ENCODE peak calls at places on chromosomes 4 and X, in four cellular contexts. One of them, this sample, is unnamed.

GRCh38 chr4:20698382-20698781 is 1.9 kb upstream of the PACRGL start:
- DNase-seq in fibroblast of lung: no peak
- DNase-seq in mammary epithelial cell: peak
- DNase-seq in H1: no peak
- DNase-seq in this sample: no peak

GRCh38 chrX:132953358-132953757 is 5.1 kb downstream of the HS6ST2 start:
- DNase-seq in fibroblast of lung: no peak
- DNase-seq in mammary epithelial cell: no peak
- DNase-seq in H1: no peak
- DNase-seq in this sample: no peak

GRCh38 chrX:48043056-48043455 is 28.4 kb downstream of the ZNF630 start:
- DNase-seq in fibroblast of lung: no peak
- DNase-seq in mammary epithelial cell: no peak
- DNase-seq in H1: no peak
- DNase-seq in this sample: no peak

GRCh38 chrX:107827137-107827831 is 1.6 kb downstream of the MID2 start:
- DNase-seq in fibroblast of lung: no peak
- DNase-seq in mammary epithelial cell: peak
- DNase-seq in H1: no peak
- DNase-seq in this sample: no peak

GRCh38 chrX:106698693-106699092 is 27.8 kb upstream of the RNF128 start:
- DNase-seq in fibroblast of lung: peak
- DNase-seq in mammary epithelial cell: peak
- DNase-seq in H1: no peak
- DNase-seq in this sample: no peak

GRCh38 chr4:5020341-5020740 is 1.1 kb upstream of the CYTL1 start:
- DNase-seq in fibroblast of lung: no peak
- DNase-seq in mammary epithelial cell: no peak
- DNase-seq in H1: no peak
- DNase-seq in this sample: no peak

GRCh38 chr4:41939016-41939623 is 3.9 kb downstream of the TMEM33 start:
- DNase-seq in fibroblast of lung: peak
- DNase-seq in mammary epithelial cell: peak
- DNase-seq in H1: no peak
- DNase-seq in this sample: peak

GRCh38 chr4:76823516-76823915 is 74.4 kb downstream of the SOWAHB start:
- DNase-seq in fibroblast of lung: no peak
- DNase-seq in mammary epithelial cell: no peak
- DNase-seq in H1: no peak
- DNase-seq in this sample: no peak

GRCh38 chrX:129777218-129777768 is 2.5 kb upstream of the SASH3 start:
- DNase-seq in fibroblast of lung: no peak
- DNase-seq in mammary epithelial cell: no peak
- DNase-seq in H1: no peak
- DNase-seq in this sample: peak

GRCh38 chrX:20061869-20062254 is 54.8 kb downstream of the MAP7D2 start:
- DNase-seq in fibroblast of lung: peak
- DNase-seq in mammary epithelial cell: peak
- DNase-seq in H1: no peak
- DNase-seq in this sample: no peak

GRCh38 chr4:7546809-7547367 is 112.2 kb upstream of the PSAPL1 start:
- DNase-seq in fibroblast of lung: no peak
- DNase-seq in mammary epithelial cell: peak
- DNase-seq in H1: no peak
- DNase-seq in this sample: no peak

GRCh38 chr4:139540637-139541036 is 15.4 kb downstream of the SETD7 start:
- DNase-seq in fibroblast of lung: no peak
- DNase-seq in mammary epithelial cell: no peak
- DNase-seq in H1: no peak
- DNase-seq in this sample: no peak

GRCh38 chr4:71411976-71412375 is 73.2 kb downstream of the SLC4A4 start:
- DNase-seq in fibroblast of lung: peak
- DNase-seq in mammary epithelial cell: no peak
- DNase-seq in H1: no peak
- DNase-seq in this sample: no peak

GRCh38 chrX:37367946-37368345 is 18.8 kb downstream of the PRRG1 start:
- DNase-seq in fibroblast of lung: no peak
- DNase-seq in mammary epithelial cell: no peak
- DNase-seq in H1: no peak
- DNase-seq in this sample: no peak

GRCh38 chr4:128757712-128758111 is 51.8 kb upstream of the JADE1 start:
- DNase-seq in fibroblast of lung: peak
- DNase-seq in mammary epithelial cell: no peak
- DNase-seq in H1: no peak
- DNase-seq in this sample: no peak

GRCh38 chr4:122666527-122667245 is 45.8 kb upstream of the IL21 start:
- DNase-seq in fibroblast of lung: peak
- DNase-seq in mammary epithelial cell: peak
- DNase-seq in H1: no peak
- DNase-seq in this sample: peak

GRCh38 chr4:123191728-123192127 is 204.9 kb upstream of the SPRY1 start:
- DNase-seq in fibroblast of lung: no peak
- DNase-seq in mammary epithelial cell: no peak
- DNase-seq in H1: no peak
- DNase-seq in this sample: no peak

GRCh38 chrX:134671207-134671750 is 13.0 kb upstream of the PLAC1 start:
- DNase-seq in fibroblast of lung: no peak
- DNase-seq in mammary epithelial cell: no peak
- DNase-seq in H1: no peak
- DNase-seq in this sample: no peak

GRCh38 chrX:10280061-10280460 is 123.3 kb downstream of the CLCN4 start:
- DNase-seq in fibroblast of lung: no peak
- DNase-seq in mammary epithelial cell: no peak
- DNase-seq in H1: no peak
- DNase-seq in this sample: no peak

GRCh38 chr4:40587826-40588225 is 41.8 kb downstream of the RBM47 start:
- DNase-seq in fibroblast of lung: peak
- DNase-seq in mammary epithelial cell: peak
- DNase-seq in H1: no peak
- DNase-seq in this sample: peak

GRCh38 chr4:39638358-39639239 is at the start of gene SMIM14:
- DNase-seq in fibroblast of lung: peak
- DNase-seq in mammary epithelial cell: peak
- DNase-seq in H1: peak
- DNase-seq in this sample: peak

GRCh38 chr4:53908661-53909078 is 155.7 kb downstream of the CHIC2 start:
- DNase-seq in fibroblast of lung: peak
- DNase-seq in mammary epithelial cell: peak
- DNase-seq in H1: no peak
- DNase-seq in this sample: peak

GRCh38 chr4:1344696-1345095 is 2.3 kb upstream of the UVSSA start:
- DNase-seq in fibroblast of lung: no peak
- DNase-seq in mammary epithelial cell: peak
- DNase-seq in H1: no peak
- DNase-seq in this sample: no peak

GRCh38 chr4:15238720-15239119 is 189.1 kb upstream of the C1QTNF7 start:
- DNase-seq in fibroblast of lung: peak
- DNase-seq in mammary epithelial cell: peak
- DNase-seq in H1: no peak
- DNase-seq in this sample: peak

GRCh38 chr4:42519803-42520417 is 122.6 kb downstream of the SHISA3 start:
- DNase-seq in fibroblast of lung: peak
- DNase-seq in mammary epithelial cell: peak
- DNase-seq in H1: no peak
- DNase-seq in this sample: peak

GRCh38 chrX:152915541-152916241 is 17.8 kb downstream of the ZNF185 start:
- DNase-seq in fibroblast of lung: peak
- DNase-seq in mammary epithelial cell: peak
- DNase-seq in H1: no peak
- DNase-seq in this sample: no peak

GRCh38 chr4:4254666-4255065 is 6.6 kb upstream of the TMEM128 start:
- DNase-seq in fibroblast of lung: no peak
- DNase-seq in mammary epithelial cell: no peak
- DNase-seq in H1: no peak
- DNase-seq in this sample: no peak

GRCh38 chr4:14524236-14524635 is 478.0 kb upstream of the CPEB2 start:
- DNase-seq in fibroblast of lung: no peak
- DNase-seq in mammary epithelial cell: no peak
- DNase-seq in H1: no peak
- DNase-seq in this sample: no peak

GRCh38 chr4:154366956-154367355 is 124.6 kb downstream of the DCHS2 start:
- DNase-seq in fibroblast of lung: no peak
- DNase-seq in mammary epithelial cell: no peak
- DNase-seq in H1: no peak
- DNase-seq in this sample: no peak

GRCh38 chrX:1283093-1283492 is 14.5 kb downstream of the CSF2RA start:
- DNase-seq in fibroblast of lung: no peak
- DNase-seq in mammary epithelial cell: no peak
- DNase-seq in H1: no peak
- DNase-seq in this sample: no peak

GRCh38 chr4:149891381-149891780 is 75.7 kb upstream of the IQCM start:
- DNase-seq in fibroblast of lung: no peak
- DNase-seq in mammary epithelial cell: no peak
- DNase-seq in H1: no peak
- DNase-seq in this sample: no peak

GRCh38 chrX:55490974-55491373 is 1.3 kb upstream of the USP51 start:
- DNase-seq in fibroblast of lung: no peak
- DNase-seq in mammary epithelial cell: no peak
- DNase-seq in H1: no peak
- DNase-seq in this sample: no peak

GRCh38 chr4:187541666-187542065 is 453.9 kb upstream of the ZFP42 start:
- DNase-seq in fibroblast of lung: no peak
- DNase-seq in mammary epithelial cell: no peak
- DNase-seq in H1: no peak
- DNase-seq in this sample: no peak

GRCh38 chrX:131728295-131729145 is 184.6 kb downstream of the OR13H1 start:
- DNase-seq in fibroblast of lung: no peak
- DNase-seq in mammary epithelial cell: peak
- DNase-seq in H1: no peak
- DNase-seq in this sample: no peak

GRCh38 chr4:25867781-25868180 is 5.0 kb upstream of the SEL1L3 start:
- DNase-seq in fibroblast of lung: no peak
- DNase-seq in mammary epithelial cell: no peak
- DNase-seq in H1: no peak
- DNase-seq in this sample: no peak

GRCh38 chr4:88940506-88940905 is 116.5 kb downstream of the FAM13A start:
- DNase-seq in fibroblast of lung: no peak
- DNase-seq in mammary epithelial cell: no peak
- DNase-seq in H1: no peak
- DNase-seq in this sample: no peak

GRCh38 chrX:39541881-39542280 is 555.9 kb downstream of the BCOR start:
- DNase-seq in fibroblast of lung: no peak
- DNase-seq in mammary epithelial cell: no peak
- DNase-seq in H1: no peak
- DNase-seq in this sample: no peak

DNA sequence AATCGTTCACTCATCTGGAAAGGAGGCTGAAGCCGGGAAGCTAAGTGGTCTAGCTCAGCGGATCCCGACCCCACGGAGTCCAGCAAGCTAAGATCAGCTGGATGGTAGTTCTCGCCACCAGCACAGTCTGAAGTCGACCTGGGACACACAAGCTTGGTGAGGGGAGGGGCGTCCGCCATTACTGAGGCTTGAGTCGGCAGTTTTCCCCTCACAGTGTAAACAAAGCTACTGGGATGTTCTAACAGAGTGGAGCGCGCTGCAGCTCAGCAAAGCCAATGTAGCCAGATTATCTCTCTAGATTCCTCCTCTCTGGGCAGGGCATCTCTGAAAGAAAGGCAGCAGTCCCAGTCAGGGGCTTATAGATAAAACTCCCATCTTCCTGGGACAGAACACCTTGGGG is 555.4 kb downstream of the BCOR start:
- DNase-seq in fibroblast of lung: no peak
- DNase-seq in mammary epithelial cell: no peak
- DNase-seq in H1: no peak
- DNase-seq in this sample: no peak
- H2AFZ ChIP-seq in fibroblast of lung: no peak
- H2AFZ ChIP-seq in mammary epithelial cell: no peak
- H2AFZ ChIP-seq in H1: no peak
- H2AFZ ChIP-seq in this sample: no peak

GRCh38 chr4:86895692-86896488 is 3.7 kb upstream of the C4orf36 start:
- DNase-seq in fibroblast of lung: peak
- DNase-seq in mammary epithelial cell: peak
- DNase-seq in H1: no peak
- DNase-seq in this sample: peak

GRCh38 chr4:86891785-86892638 is at the start of gene C4orf36:
- DNase-seq in fibroblast of lung: peak
- DNase-seq in mammary epithelial cell: peak
- DNase-seq in H1: peak
- DNase-seq in this sample: peak

GRCh38 chr4:86894465-86894864 is 2.2 kb upstream of the C4orf36 start:
- DNase-seq in fibroblast of lung: no peak
- DNase-seq in mammary epithelial cell: no peak
- DNase-seq in H1: no peak
- DNase-seq in this sample: no peak

GRCh38 chr4:86892639-86892965 is 380 bp upstream of the C4orf36 start:
- DNase-seq in fibroblast of lung: peak
- DNase-seq in mammary epithelial cell: no peak
- DNase-seq in H1: no peak
- DNase-seq in this sample: no peak

GRCh38 chr4:86893136-86893535 is 914 bp upstream of the C4orf36 start:
- DNase-seq in fibroblast of lung: no peak
- DNase-seq in mammary epithelial cell: no peak
- DNase-seq in H1: no peak
- DNase-seq in this sample: no peak
- H2AFZ ChIP-seq in fibroblast of lung: no peak
- H2AFZ ChIP-seq in mammary epithelial cell: peak
- H2AFZ ChIP-seq in H1: no peak
- H2AFZ ChIP-seq in this sample: no peak

DNA sequence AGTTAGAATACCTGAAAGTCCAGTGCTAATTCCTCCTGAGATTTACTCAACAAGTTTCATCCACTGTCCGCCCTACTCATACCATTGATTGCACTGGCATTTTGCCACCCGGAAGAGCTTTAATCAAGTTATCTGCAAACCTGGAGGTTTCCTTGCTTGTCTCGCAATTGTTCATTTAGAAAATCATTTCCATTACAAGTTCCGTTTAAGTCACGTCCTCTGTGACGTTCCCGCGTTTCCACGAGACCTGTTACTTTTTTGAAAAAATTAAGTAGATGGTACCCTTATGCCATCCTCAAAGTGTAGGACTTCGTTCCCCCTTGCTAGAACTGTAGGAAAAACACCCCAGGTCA is 764 bp upstream of the FRYL start:
- DNase-seq in fibroblast of lung: peak
- DNase-seq in mammary epithelial cell: no peak
- DNase-seq in H1: no peak
- DNase-seq in this sample: no peak
- H2AFZ ChIP-seq in fibroblast of lung: peak
- H2AFZ ChIP-seq in mammary epithelial cell: peak
- H2AFZ ChIP-seq in H1: peak
- H2AFZ ChIP-seq in this sample: peak

GRCh38 chr4:101950258-101950979 is 159.9 kb downstream of the BANK1 start:
- DNase-seq in fibroblast of lung: no peak
- DNase-seq in mammary epithelial cell: no peak
- DNase-seq in H1: no peak
- DNase-seq in this sample: no peak

GRCh38 chr4:101944649-101945048 is 154.1 kb downstream of the BANK1 start:
- DNase-seq in fibroblast of lung: peak
- DNase-seq in mammary epithelial cell: peak
- DNase-seq in H1: no peak
- DNase-seq in this sample: no peak

GRCh38 chr4:101948055-101948454 is 157.5 kb downstream of the BANK1 start:
- DNase-seq in fibroblast of lung: no peak
- DNase-seq in mammary epithelial cell: no peak
- DNase-seq in H1: no peak
- DNase-seq in this sample: no peak

GRCh38 chr4:101952985-101953384 is 162.5 kb downstream of the BANK1 start:
- DNase-seq in fibroblast of lung: no peak
- DNase-seq in mammary epithelial cell: no peak
- DNase-seq in H1: no peak
- DNase-seq in this sample: no peak

GRCh38 chr4:101948951-101949350 is 158.4 kb downstream of the BANK1 start:
- DNase-seq in fibroblast of lung: no peak
- DNase-seq in mammary epithelial cell: no peak
- DNase-seq in H1: no peak
- DNase-seq in this sample: no peak
- H2AFZ ChIP-seq in fibroblast of lung: no peak
- H2AFZ ChIP-seq in mammary epithelial cell: no peak
- H2AFZ ChIP-seq in H1: peak
- H2AFZ ChIP-seq in this sample: no peak